ENCODE peak calls at places on chromosomes 12 and 14, in four cellular contexts. W, N, E and B are unnamed samples.

GRCh38 chr12:32155911-32156585 is 49.4 kb downstream of the BICD1 start:
- DNase-seq in W (no peak), N (no peak), E (peak), B (no peak)

GRCh38 chr14:74571901-74572828 is 39.9 kb downstream of the LTBP2 start:
- DNase-seq in W (peak), N (no peak), E (no peak), B (no peak)

GRCh38 chr14:42629553-42629952 is 1022.9 kb downstream of the LRFN5 start:
- DNase-seq in W (no peak), N (no peak), E (no peak), B (no peak)

GRCh38 chr12:89117448-89118034 is 234.8 kb downstream of the DUSP6 start:
- DNase-seq in W (peak), N (no peak), E (peak), B (no peak)

GRCh38 chr14:73879027-73879426 is 7.6 kb upstream of the ZNF410 start:
- DNase-seq in W (no peak), N (no peak), E (no peak), B (no peak)

GRCh38 chr14:76929927-76930326 is 98.6 kb downstream of the IRF2BPL start:
- DNase-seq in W (no peak), N (no peak), E (peak), B (no peak)

GRCh38 chr14:95137804-95138167 is 19.5 kb downstream of the DICER1 start:
- DNase-seq in W (no peak), N (no peak), E (no peak), B (no peak)

GRCh38 chr14:44316647-44317432 is 190.2 kb downstream of the FSCB start:
- DNase-seq in W (peak), N (no peak), E (peak), B (no peak)

GRCh38 chr12:111426341-111427185 is 20.8 kb downstream of the SH2B3 start:
- DNase-seq in W (no peak), N (no peak), E (no peak), B (no peak)

GRCh38 chr12:26250801-26251200 is 55.4 kb downstream of the SSPN start:
- DNase-seq in W (no peak), N (no peak), E (no peak), B (no peak)

GRCh38 chr12:66272650-66273049 is 29.6 kb upstream of the HELB start:
- DNase-seq in W (no peak), N (no peak), E (no peak), B (no peak)

GRCh38 chr12:121110211-121110940 is 22.3 kb upstream of the P2RX7 start:
- DNase-seq in W (peak), N (peak), E (peak), B (peak)

GRCh38 chr12:48002773-48003218 is 1.5 kb downstream of the COL2A1 start:
- DNase-seq in W (no peak), N (no peak), E (no peak), B (peak)

GRCh38 chr12:116455540-116456306 is 103.5 kb upstream of the MAP1LC3B2 start:
- DNase-seq in W (no peak), N (no peak), E (peak), B (no peak)

GRCh38 chr14:73526036-73526984 is 10.6 kb upstream of the ACOT1 start:
- DNase-seq in W (peak), N (no peak), E (no peak), B (no peak)

GRCh38 chr14:69318241-69318640 is 58.3 kb downstream of the GALNT16 start:
- DNase-seq in W (no peak), N (no peak), E (no peak), B (peak)

GRCh38 chr14:90727082-90727481 is 89.1 kb downstream of the TTC7B start:
- DNase-seq in W (no peak), N (no peak), E (no peak), B (no peak)

GRCh38 chr12:111149299-111149698 is 219.6 kb downstream of the PHETA1 start:
- DNase-seq in W (no peak), N (no peak), E (peak), B (no peak)

GRCh38 chr14:99215277-99215676 is 56.7 kb downstream of the BCL11B start:
- DNase-seq in W (no peak), N (no peak), E (no peak), B (no peak)

GRCh38 chr12:50062733-50063452 is 5.5 kb downstream of the ASIC1 start:
- DNase-seq in W (no peak), N (no peak), E (no peak), B (no peak)

GRCh38 chr12:40565029-40565633 is 127.1 kb upstream of the CNTN1 start:
- DNase-seq in W (no peak), N (no peak), E (no peak), B (no peak)

GRCh38 chr12:129558036-129558435 is 345.8 kb downstream of the TMEM132D start:
- DNase-seq in W (no peak), N (no peak), E (no peak), B (no peak)

GRCh38 chr14:55329999-55330710 is 58.9 kb downstream of the FBXO34 start:
- DNase-seq in W (no peak), N (no peak), E (no peak), B (no peak)

GRCh38 chr12:1173806-1174617 is 183.0 kb downstream of the ERC1 start:
- DNase-seq in W (no peak), N (no peak), E (no peak), B (no peak)

GRCh38 chr14:96091941-96092411 is 52.8 kb downstream of the C14orf132 start:
- DNase-seq in W (no peak), N (no peak), E (no peak), B (no peak)

GRCh38 chr14:70665448-70666363 is 24.0 kb downstream of the TTC9 start:
- DNase-seq in W (no peak), N (peak), E (no peak), B (no peak)

GRCh38 chr14:36941783-36942521 is 230.5 kb downstream of the SLC25A21 start:
- DNase-seq in W (peak), N (no peak), E (peak), B (peak)

GRCh38 chr14:84375235-84375634 is 1154.7 kb upstream of the FLRT2 start:
- DNase-seq in W (no peak), N (no peak), E (no peak), B (no peak)

GRCh38 chr14:21825147-21825743 is 151.6 kb upstream of the OR4E1 start:
- DNase-seq in W (peak), N (no peak), E (peak), B (peak)

GRCh38 chr12:110850762-110851161 is 4.0 kb downstream of the CCDC63 start:
- DNase-seq in W (no peak), N (no peak), E (no peak), B (no peak)

GRCh38 chr12:71865166-71865713 is 25.7 kb downstream of the TBC1D15 start:
- DNase-seq in W (no peak), N (no peak), E (no peak), B (no peak)

GRCh38 chr14:77761205-77761931 is 412 bp upstream of the SNW1 start:
- DNase-seq in W (peak), N (peak), E (peak), B (peak)

GRCh38 chr12:117052386-117053049 is 46.7 kb downstream of the TESC start:
- DNase-seq in W (no peak), N (no peak), E (no peak), B (peak)

GRCh38 chr12:93664573-93665138 is 12.5 kb upstream of the CRADD start:
- DNase-seq in W (peak), N (no peak), E (no peak), B (no peak)

GRCh38 chr14:22188346-22188745 is 400.7 kb downstream of the DAD1 start:
- DNase-seq in W (no peak), N (no peak), E (no peak), B (no peak)

GRCh38 chr12:57151741-57152407 is 4.5 kb upstream of the LRP1-AS start:
- DNase-seq in W (no peak), N (no peak), E (no peak), B (no peak)

GRCh38 chr14:86787782-86788181 is 1205.2 kb downstream of the GALC start:
- DNase-seq in W (no peak), N (no peak), E (no peak), B (no peak)

GRCh38 chr14:51877807-51878206 is 17.4 kb downstream of the GNG2 start:
- DNase-seq in W (no peak), N (no peak), E (no peak), B (no peak)

GRCh38 chr12:94604299-94604698 is 46.1 kb downstream of the TMCC3 start:
- DNase-seq in W (no peak), N (no peak), E (no peak), B (no peak)

GRCh38 chr12:96034631-96035282 is 630 bp downstream of the LTA4H start:
- DNase-seq in W (peak), N (no peak), E (peak), B (no peak)
- TF ChIP-seq ETV6 in W (no peak), N (no peak), E (no peak), B (no peak)

DNA sequence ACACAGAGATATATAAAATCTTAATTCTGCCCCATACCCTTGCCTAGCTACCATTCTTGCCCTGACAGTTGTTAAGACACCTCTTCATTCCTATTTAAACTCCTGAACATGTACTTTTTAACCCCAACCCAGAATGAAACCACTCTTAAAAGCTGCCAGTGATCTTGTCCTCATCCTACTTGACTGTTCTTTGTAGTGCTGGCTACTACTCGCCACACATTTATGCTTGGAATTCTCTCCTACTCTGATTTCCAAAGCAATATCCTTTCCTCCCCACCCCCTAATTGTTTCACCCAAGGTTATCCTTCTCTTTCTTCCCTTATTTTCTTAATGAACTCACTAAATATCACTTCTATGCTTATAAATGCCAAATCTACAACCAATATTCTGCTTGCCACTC is 4.1 kb downstream of the NFYB start:
- DNase-seq in W (no peak), N (no peak), E (no peak), B (no peak)
- TF ChIP-seq ETV6 in W (no peak), N (no peak), E (no peak), B (no peak)

GRCh38 chr14:38366374-38366773 is 110.5 kb upstream of the CLEC14A start:
- DNase-seq in W (no peak), N (no peak), E (no peak), B (no peak)
- TF ChIP-seq ETV6 in W (no peak), N (no peak), E (no peak), B (no peak)

DNA sequence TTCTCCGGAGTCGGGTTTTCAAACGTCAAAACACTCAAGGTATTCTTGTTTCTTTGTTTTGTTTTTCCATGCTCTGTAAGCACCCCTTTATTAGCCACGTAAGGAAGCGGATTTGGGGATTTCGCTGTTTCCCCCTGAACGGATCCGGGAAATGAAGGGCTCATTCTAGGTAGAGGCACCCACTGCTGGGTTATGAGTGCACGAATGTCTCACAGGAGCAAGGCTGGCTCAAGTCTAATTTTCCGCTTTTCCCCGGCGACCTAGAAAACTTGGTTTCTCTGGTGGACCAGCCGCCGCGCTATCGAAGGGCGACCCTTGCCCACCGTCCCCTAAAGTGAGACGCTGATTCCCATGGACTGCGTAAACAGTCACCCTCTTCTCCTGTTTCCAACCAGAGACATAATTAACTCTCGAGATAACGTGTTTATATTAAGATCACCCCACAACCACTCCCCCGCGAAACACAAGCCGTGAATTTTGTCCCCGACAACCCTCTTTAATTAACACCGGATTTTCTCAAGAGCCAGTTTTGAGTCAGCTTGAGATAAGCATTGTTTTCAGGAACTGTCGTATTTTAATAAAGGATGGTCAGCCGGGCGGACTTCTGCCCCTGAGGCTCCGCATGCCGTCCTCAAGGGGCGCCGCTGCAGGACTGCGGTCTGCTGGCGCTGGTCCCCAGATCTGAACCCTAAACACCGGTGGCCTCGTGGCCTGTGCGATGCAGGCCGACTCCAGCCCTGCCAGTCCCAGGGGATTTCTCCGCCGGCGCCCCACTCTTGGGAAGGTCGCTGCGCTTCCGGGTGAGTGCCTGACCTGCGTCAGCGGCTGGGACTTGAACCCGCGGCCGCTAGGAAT is 523 bp upstream of the ABCC9 start:
- DNase-seq in W (no peak), N (no peak), E (peak), B (peak)
- TF ChIP-seq ETV6 in W (no peak), N (no peak), E (no peak), B (no peak)

GRCh38 chr12:27826076-27826475 is 46.0 kb upstream of the MANSC4 start:
- DNase-seq in W (no peak), N (no peak), E (no peak), B (no peak)

GRCh38 chr12:27823038-27823437 is 43.0 kb upstream of the MANSC4 start:
- DNase-seq in W (no peak), N (no peak), E (no peak), B (no peak)

GRCh38 chr12:27824126-27824842 is 44.2 kb upstream of the MANSC4 start:
- DNase-seq in W (no peak), N (peak), E (peak), B (no peak)

DNA sequence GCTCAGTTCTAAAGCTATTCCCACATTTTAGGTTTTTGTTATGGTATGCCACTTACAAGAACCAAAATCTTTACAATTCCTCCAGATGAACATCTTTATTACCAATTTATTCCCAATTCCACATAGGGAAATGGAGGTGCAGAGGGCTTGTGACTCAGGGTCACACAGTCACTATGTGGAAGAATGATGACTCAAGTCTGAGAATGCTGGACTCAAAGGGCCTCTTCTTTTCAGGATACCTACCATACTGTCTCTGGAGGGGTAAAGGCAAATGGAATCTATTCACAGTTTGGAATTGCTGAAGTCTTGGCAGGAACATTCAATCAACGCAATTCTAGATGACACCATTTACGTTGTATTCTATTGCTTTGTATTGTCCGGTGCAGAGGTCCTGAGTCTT is 48.2 kb upstream of the MANSC4 start:
- DNase-seq in W (no peak), N (no peak), E (no peak), B (no peak)
- TF ChIP-seq ETV6 in W (no peak), N (no peak), E (no peak), B (no peak)